ENCODE peak calls at places on chromosome 11, in five cellular contexts. One of them, this sample, is unnamed.

GRCh38 chr11:102920118-102920684 is 35.3 kb downstream of the MMP13 start:
- DNase-seq in brain microvascular endothelial cell: no peak
- DNase-seq in HFFc6: no peak
- DNase-seq in endodermal cell: no peak
- DNase-seq in lower leg skin: no peak
- DNase-seq in this sample: no peak

GRCh38 chr11:12376259-12376971 is 956 bp upstream of the PARVA start:
- DNase-seq in brain microvascular endothelial cell: peak; percentile 43
- DNase-seq in lower leg skin: peak; percentile 74
- DNase-seq in HFFc6: no peak
- DNase-seq in endodermal cell: no peak
- DNase-seq in this sample: no peak

GRCh38 chr11:85787168-85787567 is 23.8 kb downstream of the SYTL2 start:
- DNase-seq in HFFc6: no peak
- DNase-seq in lower leg skin: no peak
- DNase-seq in brain microvascular endothelial cell: no peak
- DNase-seq in endodermal cell: no peak
- DNase-seq in this sample: no peak

GRCh38 chr11:126991596-126991995 is 9.0 kb downstream of the KIRREL3 start:
- DNase-seq in HFFc6: peak; percentile 86
- DNase-seq in lower leg skin: no peak
- DNase-seq in brain microvascular endothelial cell: no peak
- DNase-seq in endodermal cell: no peak
- DNase-seq in this sample: no peak

GRCh38 chr11:77411717-77412441 is 62.0 kb downstream of the PAK1 start:
- DNase-seq in brain microvascular endothelial cell: peak; percentile 84
- DNase-seq in endodermal cell: peak; percentile 95
- DNase-seq in lower leg skin: peak; percentile 82
- DNase-seq in HFFc6: peak; percentile 83
- DNase-seq in this sample: peak; percentile 65

GRCh38 chr11:20172721-20173447 is 12.6 kb upstream of the DBX1 start:
- DNase-seq in HFFc6: no peak
- DNase-seq in brain microvascular endothelial cell: no peak
- DNase-seq in lower leg skin: no peak
- DNase-seq in endodermal cell: no peak
- DNase-seq in this sample: no peak

GRCh38 chr11:102487214-102487613 is 34.6 kb upstream of the TMEM123 start:
- DNase-seq in endodermal cell: no peak
- DNase-seq in HFFc6: no peak
- DNase-seq in lower leg skin: no peak
- DNase-seq in brain microvascular endothelial cell: no peak
- DNase-seq in this sample: no peak

GRCh38 chr11:128845334-128845780 is 21.7 kb downstream of the KCNJ1 start:
- DNase-seq in endodermal cell: no peak
- DNase-seq in HFFc6: no peak
- DNase-seq in lower leg skin: no peak
- DNase-seq in brain microvascular endothelial cell: no peak
- DNase-seq in this sample: no peak

GRCh38 chr11:6864436-6864835 is 1.6 kb downstream of the OR10A2 start:
- DNase-seq in HFFc6: no peak
- DNase-seq in endodermal cell: no peak
- DNase-seq in lower leg skin: no peak
- DNase-seq in brain microvascular endothelial cell: peak; percentile 42
- DNase-seq in this sample: no peak

GRCh38 chr11:61488651-61489291 is 19.8 kb upstream of the LRRC10B start:
- DNase-seq in lower leg skin: no peak
- DNase-seq in HFFc6: no peak
- DNase-seq in brain microvascular endothelial cell: peak; percentile 28
- DNase-seq in endodermal cell: peak; percentile 83
- DNase-seq in this sample: no peak

GRCh38 chr11:111327908-111328624 is 29.7 kb downstream of the POU2AF3 start:
- DNase-seq in lower leg skin: no peak
- DNase-seq in endodermal cell: peak; percentile 57
- DNase-seq in brain microvascular endothelial cell: no peak
- DNase-seq in HFFc6: no peak
- DNase-seq in this sample: no peak

GRCh38 chr11:109902764-109903436 is 190.3 kb upstream of the ZC3H12C start:
- DNase-seq in HFFc6: no peak
- DNase-seq in lower leg skin: no peak
- DNase-seq in brain microvascular endothelial cell: peak; percentile 40
- DNase-seq in endodermal cell: no peak
- DNase-seq in this sample: no peak

GRCh38 chr11:12189543-12190235 is 79.3 kb downstream of the MICAL2 start:
- DNase-seq in brain microvascular endothelial cell: no peak
- DNase-seq in lower leg skin: peak; percentile 62
- DNase-seq in HFFc6: no peak
- DNase-seq in endodermal cell: no peak
- DNase-seq in this sample: no peak

GRCh38 chr11:8016396-8016949 is 29.3 kb downstream of the EIF3F start:
- DNase-seq in lower leg skin: no peak
- DNase-seq in endodermal cell: peak; percentile 86
- DNase-seq in brain microvascular endothelial cell: no peak
- DNase-seq in HFFc6: no peak
- DNase-seq in this sample: no peak

GRCh38 chr11:64276653-64277431 is 7.6 kb downstream of the BAD start:
- DNase-seq in brain microvascular endothelial cell: peak; percentile 56
- DNase-seq in endodermal cell: no peak
- DNase-seq in lower leg skin: no peak
- DNase-seq in HFFc6: no peak
- DNase-seq in this sample: no peak

GRCh38 chr11:109946322-109946846 is 146.8 kb upstream of the ZC3H12C start:
- DNase-seq in endodermal cell: peak; percentile 93
- DNase-seq in brain microvascular endothelial cell: peak; percentile 97
- DNase-seq in lower leg skin: peak; percentile 85
- DNase-seq in HFFc6: peak; percentile 94
- DNase-seq in this sample: peak; percentile 24

GRCh38 chr11:46917109-46918086 is 952 bp downstream of the LRP4 start:
- DNase-seq in brain microvascular endothelial cell: no peak
- DNase-seq in lower leg skin: no peak
- DNase-seq in HFFc6: no peak
- DNase-seq in endodermal cell: peak; percentile 65
- DNase-seq in this sample: no peak

GRCh38 chr11:61347916-61348461 is 13.7 kb downstream of the CYB561A3 start:
- DNase-seq in endodermal cell: no peak
- DNase-seq in HFFc6: no peak
- DNase-seq in brain microvascular endothelial cell: peak; percentile 31
- DNase-seq in lower leg skin: no peak
- DNase-seq in this sample: no peak

GRCh38 chr11:134544095-134544815 is 132.2 kb upstream of the B3GAT1 start:
- DNase-seq in lower leg skin: no peak
- DNase-seq in endodermal cell: no peak
- DNase-seq in HFFc6: no peak
- DNase-seq in brain microvascular endothelial cell: no peak
- DNase-seq in this sample: no peak

GRCh38 chr11:130068986-130069683 is 559 bp upstream of the APLP2 start:
- DNase-seq in brain microvascular endothelial cell: peak; percentile 70
- DNase-seq in endodermal cell: peak; percentile 88
- DNase-seq in HFFc6: peak; percentile 89
- DNase-seq in lower leg skin: peak; percentile 83
- DNase-seq in this sample: no peak

GRCh38 chr11:15716550-15716949 is 601.8 kb downstream of the INSC start:
- DNase-seq in HFFc6: no peak
- DNase-seq in lower leg skin: no peak
- DNase-seq in endodermal cell: peak; percentile 34
- DNase-seq in brain microvascular endothelial cell: peak; percentile 46
- DNase-seq in this sample: no peak

GRCh38 chr11:7573193-7573557 is 59.4 kb downstream of the PPFIBP2 start:
- DNase-seq in brain microvascular endothelial cell: no peak
- DNase-seq in endodermal cell: no peak
- DNase-seq in lower leg skin: no peak
- DNase-seq in HFFc6: peak; percentile 13
- DNase-seq in this sample: no peak

GRCh38 chr11:117735350-117735977 is 61.6 kb downstream of the DSCAML1 start:
- DNase-seq in HFFc6: no peak
- DNase-seq in brain microvascular endothelial cell: no peak
- DNase-seq in endodermal cell: no peak
- DNase-seq in lower leg skin: no peak
- DNase-seq in this sample: no peak

GRCh38 chr11:65386307-65387081 is at the start of gene FRMD8:
- DNase-seq in endodermal cell: peak; percentile 90
- DNase-seq in brain microvascular endothelial cell: peak; percentile 72
- DNase-seq in HFFc6: peak; percentile 64
- DNase-seq in lower leg skin: peak; percentile 90
- DNase-seq in this sample: peak; percentile 94

GRCh38 chr11:16942917-16943316 is 71.3 kb downstream of the PLEKHA7 start:
- DNase-seq in lower leg skin: no peak
- DNase-seq in brain microvascular endothelial cell: no peak
- DNase-seq in endodermal cell: no peak
- DNase-seq in HFFc6: no peak
- DNase-seq in this sample: no peak

GRCh38 chr11:116563028-116563712 is 209.6 kb downstream of the BUD13 start:
- DNase-seq in endodermal cell: no peak
- DNase-seq in lower leg skin: no peak
- DNase-seq in brain microvascular endothelial cell: no peak
- DNase-seq in HFFc6: peak; percentile 49
- DNase-seq in this sample: no peak

GRCh38 chr11:64838600-64839334 is 5.7 kb downstream of the CDC42BPG start:
- DNase-seq in endodermal cell: no peak
- DNase-seq in lower leg skin: no peak
- DNase-seq in HFFc6: no peak
- DNase-seq in brain microvascular endothelial cell: no peak
- DNase-seq in this sample: no peak

GRCh38 chr11:110755961-110756360 is 43.7 kb upstream of the ARHGAP20 start:
- DNase-seq in HFFc6: no peak
- DNase-seq in brain microvascular endothelial cell: no peak
- DNase-seq in endodermal cell: no peak
- DNase-seq in lower leg skin: no peak
- DNase-seq in this sample: no peak

GRCh38 chr11:134607963-134608750 is 196.1 kb upstream of the B3GAT1 start:
- DNase-seq in lower leg skin: no peak
- DNase-seq in endodermal cell: no peak
- DNase-seq in HFFc6: no peak
- DNase-seq in brain microvascular endothelial cell: no peak
- DNase-seq in this sample: no peak

GRCh38 chr11:128040603-128041002 is 546.8 kb downstream of the ETS1 start:
- DNase-seq in endodermal cell: no peak
- DNase-seq in HFFc6: no peak
- DNase-seq in brain microvascular endothelial cell: no peak
- DNase-seq in lower leg skin: no peak
- DNase-seq in this sample: no peak

GRCh38 chr11:12692238-12693074 is 18.2 kb downstream of the TEAD1 start:
- DNase-seq in endodermal cell: peak; percentile 62
- DNase-seq in HFFc6: peak; percentile 84
- DNase-seq in lower leg skin: peak; percentile 73
- DNase-seq in brain microvascular endothelial cell: peak; percentile 90
- DNase-seq in this sample: no peak

GRCh38 chr11:19628018-19628417 is 84.6 kb upstream of the NAV2 start:
- DNase-seq in lower leg skin: peak; percentile 88
- DNase-seq in endodermal cell: no peak
- DNase-seq in brain microvascular endothelial cell: peak; percentile 22
- DNase-seq in HFFc6: peak; percentile 93
- DNase-seq in this sample: no peak

GRCh38 chr11:44812971-44813370 is 86.2 kb downstream of the TSPAN18 start:
- DNase-seq in brain microvascular endothelial cell: no peak
- DNase-seq in endodermal cell: no peak
- DNase-seq in HFFc6: no peak
- DNase-seq in lower leg skin: no peak
- DNase-seq in this sample: no peak
- TF ChIP-seq CTCF in brain microvascular endothelial cell: no peak
- TF ChIP-seq CTCF in endodermal cell: no peak
- TF ChIP-seq CTCF in HFFc6: no peak
- TF ChIP-seq CTCF in lower leg skin: no peak
- TF ChIP-seq CTCF in this sample: no peak

GRCh38 chr11:107457558-107458271 is at the start of gene CWF19L2:
- DNase-seq in HFFc6: peak; percentile 96
- DNase-seq in brain microvascular endothelial cell: peak; percentile 95
- DNase-seq in endodermal cell: peak; percentile 95
- DNase-seq in lower leg skin: peak; percentile 87
- DNase-seq in this sample: peak; percentile 76
- TF ChIP-seq CTCF in HFFc6: peak; percentile 26
- TF ChIP-seq CTCF in brain microvascular endothelial cell: peak; percentile 6
- TF ChIP-seq CTCF in endodermal cell: no peak
- TF ChIP-seq CTCF in lower leg skin: no peak
- TF ChIP-seq CTCF in this sample: no peak

GRCh38 chr11:32892355-32893090 is at the start of gene QSER1:
- DNase-seq in lower leg skin: peak; percentile 27
- DNase-seq in endodermal cell: peak; percentile 89
- DNase-seq in HFFc6: peak; percentile 10
- DNase-seq in brain microvascular endothelial cell: peak; percentile 22
- DNase-seq in this sample: peak; percentile 62

GRCh38 chr11:32893947-32894827 is 1.6 kb downstream of the QSER1 start:
- DNase-seq in lower leg skin: peak; percentile 29
- DNase-seq in endodermal cell: peak; percentile 71
- DNase-seq in HFFc6: peak; percentile 87
- DNase-seq in brain microvascular endothelial cell: peak; percentile 70
- DNase-seq in this sample: peak; percentile 29

GRCh38 chr11:32895471-32895870 is 2.9 kb downstream of the QSER1 start:
- DNase-seq in lower leg skin: no peak
- DNase-seq in brain microvascular endothelial cell: no peak
- DNase-seq in endodermal cell: no peak
- DNase-seq in HFFc6: no peak
- DNase-seq in this sample: no peak

GRCh38 chr11:32891657-32892354 is 805 bp upstream of the QSER1 start:
- DNase-seq in brain microvascular endothelial cell: no peak
- DNase-seq in HFFc6: no peak
- DNase-seq in lower leg skin: no peak
- DNase-seq in endodermal cell: no peak
- DNase-seq in this sample: no peak

GRCh38 chr11:32893091-32893946 is 708 bp downstream of the QSER1 start:
- DNase-seq in endodermal cell: peak; percentile 92
- DNase-seq in lower leg skin: peak; percentile 55
- DNase-seq in brain microvascular endothelial cell: peak; percentile 24
- DNase-seq in HFFc6: no peak
- DNase-seq in this sample: peak; percentile 57
- TF ChIP-seq CTCF in endodermal cell: peak; percentile 81
- TF ChIP-seq CTCF in lower leg skin: no peak
- TF ChIP-seq CTCF in brain microvascular endothelial cell: peak; percentile 61
- TF ChIP-seq CTCF in HFFc6: peak; percentile 78
- TF ChIP-seq CTCF in this sample: peak; percentile 44

DNA sequence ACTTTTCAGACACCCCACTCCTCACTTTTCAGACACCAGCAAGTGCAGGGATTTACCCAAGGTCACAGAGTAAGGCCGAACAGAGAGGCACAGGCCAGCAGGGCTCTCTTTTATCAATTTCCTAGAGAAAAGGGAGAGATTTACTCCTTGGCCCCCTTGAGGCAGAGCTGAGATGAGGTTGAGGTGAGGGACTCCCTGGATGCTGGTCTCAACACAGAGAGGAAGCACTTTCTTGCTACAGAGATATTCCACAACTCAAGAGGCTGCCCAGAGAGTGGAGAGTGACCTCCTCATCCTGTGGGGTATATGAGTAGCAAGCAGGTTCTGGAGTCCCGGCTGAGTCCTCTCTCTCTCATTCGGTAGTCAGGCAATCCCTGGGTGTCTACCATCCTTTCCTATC is 2.0 kb upstream of the ARHGEF17 start:
- DNase-seq in lower leg skin: no peak
- DNase-seq in brain microvascular endothelial cell: no peak
- DNase-seq in endodermal cell: peak; percentile 72
- DNase-seq in HFFc6: no peak
- DNase-seq in this sample: no peak
- TF ChIP-seq CTCF in lower leg skin: no peak
- TF ChIP-seq CTCF in brain microvascular endothelial cell: peak; percentile 42
- TF ChIP-seq CTCF in endodermal cell: peak; percentile 67
- TF ChIP-seq CTCF in HFFc6: peak; percentile 53
- TF ChIP-seq CTCF in this sample: no peak